ENCODE peak calls at places on chromosomes 11 and 22, in four cellular contexts. F is CD8-positive, alpha-beta T cell; Y is lower leg skin; G is stomach. M is an unnamed sample.

GRCh38 chr22:37316875-37317371 is 34.6 kb downstream of the CYTH4 start:
- DNase-seq in F (peak; percentile 37), Y (no peak), G (peak; percentile 77), M (peak; percentile 76)

GRCh38 chr22:47802446-47802845 is 1040.0 kb downstream of the TBC1D22A start:
- DNase-seq in F (no peak), Y (peak; percentile 76), G (no peak), M (no peak)

GRCh38 chr11:134069426-134069921 is 602 bp downstream of the JAM3 start:
- DNase-seq in F (no peak), Y (no peak), G (no peak), M (no peak)

GRCh38 chr11:1402355-1402754 is 12.6 kb downstream of the BRSK2 start:
- DNase-seq in F (no peak), Y (no peak), G (no peak), M (no peak)

GRCh38 chr11:69135420-69136363 is 20.0 kb upstream of the SMIM38 start:
- DNase-seq in F (no peak), Y (no peak), G (no peak), M (no peak)

GRCh38 chr22:27377901-27378300 is 423.7 kb downstream of the MN1 start:
- DNase-seq in F (no peak), Y (no peak), G (peak; percentile 83), M (no peak)

GRCh38 chr11:115453158-115453557 is 51.1 kb downstream of the CADM1 start:
- DNase-seq in F (no peak), Y (no peak), G (no peak), M (no peak)

GRCh38 chr11:7513210-7514098 is at the start of gene PPFIBP2:
- DNase-seq in F (peak; percentile 67), Y (peak; percentile 96), G (peak; percentile 88), M (peak; percentile 74)

GRCh38 chr11:43579171-43579918 is 101.2 kb upstream of the HSD17B12 start:
- DNase-seq in F (no peak), Y (no peak), G (no peak), M (no peak)

GRCh38 chr11:84719935-84720577 is 907.1 kb downstream of the DLG2 start:
- DNase-seq in F (no peak), Y (peak; percentile 84), G (no peak), M (no peak)

GRCh38 chr11:61347916-61348461 is 13.7 kb downstream of the CYB561A3 start:
- DNase-seq in F (no peak), Y (no peak), G (no peak), M (no peak)

GRCh38 chr11:120985718-120986569 is 38.0 kb upstream of the TBCEL start:
- DNase-seq in F (peak; percentile 1), Y (no peak), G (peak; percentile 58), M (peak; percentile 50)

GRCh38 chr22:45686004-45686403 is 14.4 kb downstream of the ATXN10 start:
- DNase-seq in F (no peak), Y (no peak), G (no peak), M (no peak)

GRCh38 chr11:105937738-105938137 is 84.3 kb downstream of the MSANTD4 start:
- DNase-seq in F (no peak), Y (no peak), G (no peak), M (no peak)

GRCh38 chr11:116428638-116428975 is 344.2 kb downstream of the BUD13 start:
- DNase-seq in F (no peak), Y (no peak), G (no peak), M (no peak)

GRCh38 chr11:2158966-2159365 is 2.0 kb downstream of the INS start:
- DNase-seq in F (no peak), Y (no peak), G (no peak), M (no peak)

GRCh38 chr22:20783844-20784723 is 10.2 kb downstream of the SERPIND1 start:
- DNase-seq in F (peak; percentile 8), Y (no peak), G (no peak), M (no peak)

GRCh38 chr22:31140746-31141145 is 438 bp upstream of the PLA2G3 start:
- DNase-seq in F (no peak), Y (no peak), G (peak; percentile 57), M (no peak)

GRCh38 chr11:108370990-108371389 is 96.3 kb downstream of the C11orf65 start:
- DNase-seq in F (no peak), Y (no peak), G (no peak), M (no peak)

GRCh38 chr22:23563111-23563510 is 17.0 kb downstream of the IGLL1 start:
- DNase-seq in F (no peak), Y (peak; percentile 70), G (no peak), M (no peak)

GRCh38 chr11:63811522-63811921 is 1.7 kb upstream of the SPINDOC start:
- DNase-seq in F (no peak), Y (no peak), G (no peak), M (no peak)

GRCh38 chr22:36678477-36678876 is 25.1 kb downstream of the CACNG2 start:
- DNase-seq in F (no peak), Y (no peak), G (no peak), M (no peak)

GRCh38 chr22:25702046-25702445 is 39.9 kb upstream of the MYO18B start:
- DNase-seq in F (no peak), Y (no peak), G (no peak), M (no peak)

GRCh38 chr11:20363500-20364411 is at the start of gene HTATIP2:
- DNase-seq in F (peak; percentile 52), Y (peak; percentile 94), G (peak; percentile 73), M (peak; percentile 26)

GRCh38 chr22:38239101-38239761 is 33.6 kb downstream of the TMEM184B start:
- DNase-seq in F (no peak), Y (no peak), G (no peak), M (no peak)

GRCh38 chr22:49502126-49502826 is 325.4 kb downstream of the BRD1 start:
- DNase-seq in F (no peak), Y (peak; percentile 50), G (no peak), M (no peak)

GRCh38 chr11:111347723-111348115 is 31.4 kb downstream of the POU2AF1 start:
- DNase-seq in F (no peak), Y (peak; percentile 59), G (no peak), M (no peak)

GRCh38 chr22:22959147-22959827 is 71.7 kb downstream of the IGLL5 start:
- DNase-seq in F (peak; percentile 48), Y (no peak), G (peak; percentile 87), M (peak; percentile 75)

GRCh38 chr11:63574856-63575602 is 11.8 kb upstream of the PLAAT2 start:
- DNase-seq in F (no peak), Y (no peak), G (no peak), M (no peak)

GRCh38 chr11:132106336-132106982 is 736.0 kb downstream of the NTM start:
- DNase-seq in F (no peak), Y (peak; percentile 25), G (no peak), M (no peak)

GRCh38 chr11:69010361-69010891 is 2.6 kb downstream of the MRGPRF start:
- DNase-seq in F (no peak), Y (no peak), G (no peak), M (no peak)

GRCh38 chr11:128913806-128914205 is 22.6 kb downstream of the KCNJ5 start:
- DNase-seq in F (no peak), Y (no peak), G (no peak), M (no peak)

GRCh38 chr11:1203505-1204271 is 19.2 kb upstream of the MUC5B start:
- DNase-seq in F (no peak), Y (peak; percentile 82), G (peak; percentile 28), M (peak; percentile 11)

GRCh38 chr11:64384981-64385952 is 26.3 kb downstream of the RPS6KA4 start:
- DNase-seq in F (no peak), Y (no peak), G (no peak), M (no peak)

GRCh38 chr11:45917286-45917622 is 423 bp downstream of the PEX16 start:
- DNase-seq in F (no peak), Y (no peak), G (no peak), M (no peak)

GRCh38 chr11:112525270-112525669 is 264.6 kb upstream of the PLET1 start:
- DNase-seq in F (no peak), Y (no peak), G (no peak), M (no peak)

GRCh38 chr22:44192811-44193536 is 12.2 kb downstream of the PARVG start:
- DNase-seq in F (no peak), Y (peak; percentile 77), G (no peak), M (no peak)

DNA sequence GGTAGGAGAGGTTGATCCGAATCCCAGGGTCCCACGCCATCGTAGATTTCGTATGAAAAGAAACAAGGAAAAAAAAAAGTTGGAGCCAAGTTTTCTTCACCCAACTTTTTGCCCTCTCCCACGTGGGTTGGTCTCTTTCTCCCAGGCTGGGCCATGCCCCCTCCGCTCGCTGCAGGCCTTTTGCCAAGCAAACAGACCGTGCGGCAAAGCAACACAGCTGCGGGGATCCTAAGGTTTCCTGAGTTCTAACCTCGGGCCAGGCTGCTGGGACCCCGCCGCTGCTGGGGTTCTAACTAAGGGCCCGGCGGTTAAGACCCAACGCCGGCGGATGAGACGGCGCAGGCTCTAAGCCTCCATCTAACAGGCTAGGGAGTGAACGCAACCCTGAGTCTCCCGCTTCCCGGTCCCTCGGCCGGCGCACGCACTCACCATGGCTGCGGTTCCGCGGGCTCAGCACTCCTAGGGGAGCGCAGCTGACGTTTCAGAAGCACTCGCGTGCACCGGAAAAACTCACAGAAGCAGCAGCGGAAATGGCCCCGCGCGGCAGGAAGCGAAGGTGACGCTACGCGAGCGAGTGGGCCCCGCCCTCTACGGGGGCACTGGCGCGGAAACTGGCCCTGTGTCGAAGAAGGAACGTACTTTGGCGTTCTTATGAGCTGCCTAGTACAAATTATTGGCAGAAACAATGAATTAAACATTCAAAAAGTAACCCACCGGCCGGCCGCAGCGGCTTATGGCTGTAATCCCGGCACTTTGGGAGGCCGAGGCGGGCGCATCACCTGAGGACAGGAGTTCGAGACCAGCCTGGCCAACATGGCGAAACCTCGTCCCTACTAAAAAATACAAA is at the start of gene SNU13:
- DNase-seq in F (peak; percentile 84), Y (peak; percentile 98), G (peak; percentile 94), M (peak; percentile 71)
- TF ChIP-seq CTCF in F (no peak), Y (no peak), G (no peak), M (no peak)

DNA sequence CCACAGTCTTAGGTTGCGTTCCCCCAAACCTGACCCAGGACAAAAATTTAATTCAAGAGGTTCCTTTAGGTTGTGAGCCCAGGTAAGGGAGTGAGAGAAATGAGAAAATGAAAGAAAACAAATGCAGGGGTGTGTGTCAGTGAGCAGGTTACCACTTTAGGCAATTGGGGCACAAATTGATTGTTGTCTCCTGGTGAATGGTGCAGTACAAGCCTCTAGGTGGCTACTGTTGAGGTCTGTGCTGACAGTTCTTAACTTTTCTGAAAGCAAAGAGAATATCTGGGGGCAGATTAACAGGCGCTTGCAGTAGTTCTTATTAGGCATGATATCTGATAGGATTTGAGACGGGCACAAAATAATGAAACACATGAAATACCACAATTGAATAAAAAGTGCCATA is 894.6 kb downstream of the FAM181B start:
- DNase-seq in F (no peak), Y (no peak), G (no peak), M (no peak)
- TF ChIP-seq CTCF in F (no peak), Y (no peak), G (no peak), M (no peak)

DNA sequence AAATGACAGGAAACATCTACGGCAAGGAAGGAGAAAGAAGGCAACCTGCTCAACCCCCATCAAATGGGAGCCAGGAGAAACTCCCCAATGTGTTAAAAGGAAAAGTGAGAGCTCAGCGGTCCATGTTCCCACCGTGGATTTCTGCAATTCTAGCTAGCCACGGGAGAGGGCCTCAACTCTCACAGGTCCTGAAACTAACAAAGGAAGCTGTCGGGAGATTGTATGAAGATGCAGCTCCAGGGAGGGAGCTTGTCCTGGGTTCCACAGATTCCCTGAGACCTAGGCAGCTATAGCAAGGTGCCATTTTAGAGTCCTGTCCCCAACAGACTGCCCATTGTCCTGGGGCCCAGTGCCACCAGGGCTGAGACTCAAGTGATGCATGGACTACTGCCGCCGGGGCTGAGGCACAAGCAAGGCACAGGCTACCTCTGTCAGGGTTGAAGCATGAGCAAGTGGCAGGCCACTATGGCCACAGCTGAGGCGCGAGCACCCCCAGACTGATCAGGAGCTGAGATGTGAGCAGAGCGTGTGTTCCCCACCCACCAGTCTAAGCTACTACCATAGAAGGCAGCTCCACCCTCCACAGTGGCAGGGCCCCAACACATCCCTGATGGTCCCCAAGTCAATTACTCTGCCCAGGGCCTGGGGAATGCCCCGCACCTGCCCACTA is 31.3 kb downstream of the RSF1 start:
- DNase-seq in F (no peak), Y (no peak), G (no peak), M (no peak)
- TF ChIP-seq CTCF in F (no peak), Y (no peak), G (no peak), M (no peak)

GRCh38 chr11:77637345-77638165 is at the start of gene CLNS1A:
- DNase-seq in F (peak; percentile 51), Y (peak; percentile 97), G (peak; percentile 86), M (peak; percentile 41)
- TF ChIP-seq CTCF in F (no peak), Y (no peak), G (no peak), M (peak; percentile 22)

M was measured in progenitor cell of endocrine pancreas.